ENCODE peak calls at places on chromosomes 2 and 18, in seven cellular contexts. Z, N, I, E, L, B and U are unnamed samples.

GRCh38 chr2:134508396-134508795 is 210.4 kb downstream of the TMEM163 start:
- DNase-seq in I (no peak), E (no peak), Z (no peak), L (no peak), N (no peak), B (no peak), U (no peak)

GRCh38 chr18:57819119-57819518 is 16.0 kb upstream of the ATP8B1 start:
- DNase-seq in Z (no peak), L (no peak), N (no peak), I (no peak), E (no peak), B (no peak), U (no peak)

GRCh38 chr2:25587361-25587760 is 86.0 kb downstream of the DTNB start:
- DNase-seq in Z (no peak), B (peak), L (no peak), I (no peak), E (no peak), N (no peak), U (no peak)

GRCh38 chr2:179239194-179239593 is 25.4 kb downstream of the SESTD1 start:
- DNase-seq in I (no peak), B (no peak), E (no peak), L (no peak), Z (no peak), N (no peak), U (no peak)

GRCh38 chr2:17756629-17757028 is 2.7 kb downstream of the GEN1 start:
- DNase-seq in I (no peak), E (no peak), L (no peak), B (no peak), Z (no peak), N (no peak), U (no peak)

GRCh38 chr18:80180778-80181564 is 66.3 kb downstream of the PARD6G start:
- DNase-seq in N (no peak), I (no peak), Z (no peak), L (no peak), B (no peak), E (no peak), U (no peak)

GRCh38 chr2:64220285-64220684 is 76.1 kb upstream of the PELI1 start:
- DNase-seq in B (no peak), E (no peak), L (no peak), I (no peak), N (no peak), Z (no peak), U (no peak)

GRCh38 chr2:65450395-65450794 is 18.0 kb upstream of the SPRED2 start:
- DNase-seq in B (no peak), L (no peak), Z (no peak), I (no peak), N (no peak), E (no peak), U (no peak)

GRCh38 chr18:63342206-63342605 is 22.6 kb upstream of the BCL2 start:
- DNase-seq in L (no peak), Z (no peak), I (no peak), N (no peak), E (no peak), B (no peak), U (no peak)

GRCh38 chr2:31008571-31009114 is 129.6 kb downstream of the GALNT14 start:
- DNase-seq in B (no peak), E (no peak), N (no peak), I (no peak), Z (no peak), L (no peak), U (no peak)

GRCh38 chr2:60945341-60945740 is 64.0 kb downstream of the REL start:
- DNase-seq in L (no peak), Z (no peak), E (no peak), N (no peak), I (no peak), B (no peak), U (no peak)

GRCh38 chr2:169329669-169330554 is 32.4 kb downstream of the LRP2 start:
- DNase-seq in N (no peak), L (no peak), Z (no peak), E (no peak), I (no peak), B (no peak), U (peak)

GRCh38 chr18:74944676-74945075 is 264.3 kb downstream of the PTGR3 start:
- DNase-seq in L (no peak), E (no peak), I (no peak), B (no peak), Z (no peak), N (no peak), U (no peak)

GRCh38 chr2:230412846-230413245 is 3.2 kb upstream of the SP100 start:
- DNase-seq in L (no peak), Z (no peak), E (no peak), B (no peak), I (no peak), N (no peak), U (no peak)

GRCh38 chr2:134463726-134464076 is 209.8 kb downstream of the MGAT5 start:
- DNase-seq in E (no peak), I (no peak), L (peak), Z (no peak), B (no peak), N (no peak), U (no peak)

GRCh38 chr2:99803846-99804245 is 314.0 kb upstream of the REV1 start:
- DNase-seq in E (no peak), B (no peak), N (no peak), I (no peak), Z (no peak), L (no peak), U (no peak)

GRCh38 chr2:207655000-207655399 is 29.8 kb upstream of the METTL21A start:
- DNase-seq in E (no peak), Z (no peak), N (no peak), B (no peak), I (no peak), L (no peak), U (no peak)

GRCh38 chr2:239035997-239036731 is 188.3 kb downstream of the TWIST2 start:
- DNase-seq in L (no peak), N (no peak), I (no peak), Z (no peak), E (no peak), B (no peak), U (peak)

GRCh38 chr2:32918774-32919173 is 28.0 kb upstream of the LTBP1 start:
- DNase-seq in L (no peak), B (no peak), N (no peak), Z (no peak), I (no peak), E (no peak), U (no peak)

GRCh38 chr2:132400169-132400900 is 16.3 kb upstream of the GPR39 start:
- DNase-seq in B (peak), L (no peak), N (no peak), E (no peak), Z (no peak), I (no peak), U (no peak)

GRCh38 chr18:13376298-13376840 is 157.8 kb downstream of the LDLRAD4 start:
- DNase-seq in N (peak), Z (no peak), L (no peak), B (no peak), I (peak), E (no peak), U (no peak)